ENCODE peak calls at places on chromosomes 16 and 17, in ten cellular contexts. U, P, R, B, L, A, E, I, J and F are unnamed samples.

GRCh38 chr17:12973496-12974318 is 44.1 kb downstream of the ELAC2 start:
- DNase-seq in U (no peak), P (no peak), R (no peak), B (peak), L (no peak), A (peak), E (no peak), I (no peak), J (no peak), F (no peak)

GRCh38 chr17:75194879-75195278 is 10.6 kb upstream of the NUP85 start:
- DNase-seq in U (no peak), P (peak), R (no peak), B (no peak), L (no peak), A (no peak), E (no peak), I (no peak), J (no peak), F (no peak)

GRCh38 chr16:23952128-23953041 is 116.6 kb downstream of the PRKCB start:
- DNase-seq in U (no peak), P (no peak), R (no peak), B (peak), L (no peak), A (peak), E (peak), I (no peak), J (no peak), F (no peak)

GRCh38 chr17:55743103-55743679 is 7.7 kb upstream of the PCTP start:
- DNase-seq in U (no peak), P (no peak), R (peak), B (no peak), L (peak), A (no peak), E (no peak), I (no peak), J (no peak), F (no peak)

GRCh38 chr17:17766351-17767095 is 70.3 kb downstream of the SREBF1 start:
- DNase-seq in U (no peak), P (no peak), R (no peak), B (no peak), L (no peak), A (no peak), E (no peak), I (no peak), J (no peak), F (peak)

GRCh38 chr16:87891763-87892162 is 22.5 kb upstream of the SLC7A5 start:
- DNase-seq in U (no peak), P (no peak), R (no peak), B (no peak), L (no peak), A (no peak), E (no peak), I (no peak), J (no peak), F (no peak)

GRCh38 chr16:70730016-70730415 is 44.2 kb upstream of the MTSS2 start:
- DNase-seq in U (no peak), P (no peak), R (no peak), B (no peak), L (no peak), A (no peak), E (peak), I (no peak), J (no peak), F (no peak)

GRCh38 chr17:66190738-66191606 is 961 bp downstream of the CEP112 start:
- DNase-seq in U (no peak), P (no peak), R (no peak), B (peak), L (no peak), A (peak), E (no peak), I (no peak), J (no peak), F (no peak)

GRCh38 chr17:3917391-3917931 is 1.2 kb upstream of the P2RX1 start:
- DNase-seq in U (no peak), P (no peak), R (peak), B (peak), L (no peak), A (peak), E (no peak), I (peak), J (no peak), F (no peak)

GRCh38 chr17:63470116-63470515 is 6.7 kb upstream of the ACE start:
- DNase-seq in U (no peak), P (no peak), R (no peak), B (no peak), L (no peak), A (no peak), E (no peak), I (no peak), J (no peak), F (no peak)

GRCh38 chr16:54511181-54511731 is 224.7 kb upstream of the IRX3 start:
- DNase-seq in U (no peak), P (no peak), R (no peak), B (peak), L (no peak), A (no peak), E (no peak), I (no peak), J (no peak), F (no peak)

GRCh38 chr17:30532871-30533270 is 55.7 kb downstream of the GOSR1 start:
- DNase-seq in U (no peak), P (no peak), R (no peak), B (no peak), L (no peak), A (no peak), E (no peak), I (no peak), J (no peak), F (no peak)

GRCh38 chr16:57755726-57756423 is 20.3 kb downstream of the KATNB1 start:
- DNase-seq in U (no peak), P (no peak), R (no peak), B (no peak), L (no peak), A (no peak), E (no peak), I (no peak), J (no peak), F (no peak)

GRCh38 chr17:44078412-44078811 is 7.9 kb downstream of the G6PC3 start:
- DNase-seq in U (no peak), P (no peak), R (no peak), B (no peak), L (no peak), A (no peak), E (no peak), I (no peak), J (no peak), F (no peak)

GRCh38 chr17:78707923-78708322 is 74.2 kb downstream of the CYTH1 start:
- DNase-seq in U (no peak), P (no peak), R (no peak), B (no peak), L (no peak), A (no peak), E (no peak), I (no peak), J (no peak), F (no peak)

GRCh38 chr16:7390974-7391373 is 58.3 kb downstream of the RBFOX1 start:
- DNase-seq in U (no peak), P (no peak), R (no peak), B (no peak), L (no peak), A (no peak), E (no peak), I (no peak), J (no peak), F (no peak)

GRCh38 chr17:64499805-64500486 is 3.1 kb upstream of the POLG2 start:
- DNase-seq in U (no peak), P (no peak), R (no peak), B (no peak), L (no peak), A (no peak), E (no peak), I (no peak), J (no peak), F (no peak)

GRCh38 chr17:30236807-30237206 is 1.3 kb upstream of the SLC6A4 start:
- DNase-seq in U (no peak), P (no peak), R (peak), B (peak), L (peak), A (peak), E (peak), I (no peak), J (peak), F (peak)

GRCh38 chr17:63696381-63696961 is 3.5 kb downstream of the LIMD2 start:
- DNase-seq in U (no peak), P (no peak), R (no peak), B (peak), L (no peak), A (peak), E (no peak), I (no peak), J (no peak), F (peak)

GRCh38 chr17:55722742-55723487 is at the start of gene TMEM100:
- DNase-seq in U (no peak), P (no peak), R (no peak), B (peak), L (no peak), A (peak), E (no peak), I (peak), J (no peak), F (no peak)

GRCh38 chr17:46942441-46943217 is 19.7 kb downstream of the GOSR2 start:
- DNase-seq in U (no peak), P (no peak), R (peak), B (peak), L (peak), A (peak), E (peak), I (peak), J (peak), F (peak)

GRCh38 chr17:57537524-57538410 is 207.3 kb downstream of the CCDC182 start:
- DNase-seq in U (no peak), P (no peak), R (no peak), B (peak), L (no peak), A (no peak), E (no peak), I (no peak), J (no peak), F (no peak)

GRCh38 chr17:71409712-71410111 is 711.1 kb upstream of the SOX9 start:
- DNase-seq in U (no peak), P (peak), R (no peak), B (peak), L (peak), A (no peak), E (no peak), I (no peak), J (no peak), F (no peak)

GRCh38 chr17:71417142-71417541 is 703.7 kb upstream of the SOX9 start:
- DNase-seq in U (no peak), P (no peak), R (no peak), B (peak), L (no peak), A (no peak), E (no peak), I (no peak), J (no peak), F (no peak)

GRCh38 chr17:71412803-71413202 is 708.0 kb upstream of the SOX9 start:
- DNase-seq in U (no peak), P (peak), R (no peak), B (peak), L (peak), A (no peak), E (no peak), I (no peak), J (no peak), F (no peak)

GRCh38 chr17:71409137-71409536 is 711.7 kb upstream of the SOX9 start:
- DNase-seq in U (no peak), P (peak), R (no peak), B (no peak), L (no peak), A (no peak), E (no peak), I (no peak), J (no peak), F (no peak)

GRCh38 chr17:71413935-71414334 is 706.9 kb upstream of the SOX9 start:
- DNase-seq in U (no peak), P (no peak), R (no peak), B (no peak), L (no peak), A (no peak), E (no peak), I (no peak), J (no peak), F (no peak)
- TF ChIP-seq CTCF in U (no peak), P (no peak), R (no peak), B (no peak), L (no peak), A (no peak), E (no peak), I (no peak), J (no peak), F (no peak)

GRCh38 chr17:14297161-14297851 is 3.6 kb upstream of the HS3ST3B1 start:
- DNase-seq in U (no peak), P (no peak), R (no peak), B (peak), L (no peak), A (no peak), E (no peak), I (peak), J (peak), F (no peak)
- TF ChIP-seq CTCF in U (peak), P (peak), R (no peak), B (peak), L (peak), A (no peak), E (no peak), I (no peak), J (peak), F (no peak)

DNA sequence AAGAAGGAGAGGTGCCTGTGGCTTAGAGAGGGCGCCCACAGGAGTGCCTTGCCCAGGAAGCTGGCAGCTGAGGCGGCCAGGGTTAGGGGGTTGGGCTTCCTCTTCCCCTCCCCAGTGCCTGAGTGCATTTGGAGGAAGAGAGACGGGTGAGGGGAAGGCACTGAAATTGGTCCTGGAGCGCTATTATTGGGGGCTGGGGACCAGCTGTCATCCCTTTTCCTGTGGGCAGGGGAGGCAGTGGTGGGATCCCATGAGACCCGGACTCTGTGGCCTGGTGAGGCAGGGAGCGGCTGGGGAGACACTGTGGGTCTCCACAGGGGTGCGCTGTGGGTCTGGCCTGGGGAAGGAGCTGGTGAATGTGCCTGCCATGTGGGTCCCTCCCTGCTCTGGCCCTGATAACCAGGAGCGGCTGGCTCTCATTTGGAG is 259.7 kb downstream of the SEC14L1 start:
- DNase-seq in U (no peak), P (no peak), R (no peak), B (peak), L (no peak), A (no peak), E (no peak), I (no peak), J (no peak), F (peak)
- TF ChIP-seq CTCF in U (peak), P (peak), R (no peak), B (peak), L (no peak), A (no peak), E (peak), I (no peak), J (peak), F (peak)

DNA sequence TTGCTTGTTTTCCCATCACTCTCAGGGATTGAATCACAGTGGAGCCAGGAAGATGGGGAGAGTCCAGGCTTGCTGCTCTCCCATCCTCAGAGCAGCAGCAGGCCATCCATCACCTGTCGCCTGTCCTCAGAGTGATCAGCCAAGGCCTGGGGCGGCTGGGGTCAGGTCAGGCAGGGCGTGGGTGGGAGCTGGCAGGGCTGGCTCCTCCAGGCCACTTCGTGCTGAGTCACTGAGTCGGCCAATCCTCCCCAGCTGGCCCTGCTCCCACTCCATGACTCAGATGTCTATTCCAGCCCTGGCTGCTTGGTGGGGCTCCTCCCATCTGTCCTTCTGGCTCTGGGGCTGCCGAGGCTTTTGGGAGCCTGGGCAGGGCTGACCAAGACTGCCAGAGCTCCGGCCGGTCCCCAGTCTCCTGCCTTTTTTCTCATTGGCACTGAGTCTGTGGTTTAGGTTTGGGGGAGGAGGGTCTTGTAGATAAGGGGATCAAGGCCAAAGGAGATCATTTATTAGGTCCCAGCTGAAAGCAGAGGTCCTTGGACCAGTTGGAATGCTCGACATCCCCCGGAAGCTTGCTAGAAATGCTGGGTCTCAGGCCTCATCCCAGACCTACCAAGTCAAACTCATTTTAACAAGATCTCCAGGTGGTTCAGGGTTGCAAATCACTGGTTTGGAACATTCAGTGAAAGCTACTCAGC is 72.7 kb downstream of the ABCC1 start:
- DNase-seq in U (peak), P (peak), R (peak), B (peak), L (peak), A (peak), E (peak), I (peak), J (peak), F (no peak)
- TF ChIP-seq CTCF in U (no peak), P (no peak), R (no peak), B (no peak), L (no peak), A (no peak), E (no peak), I (no peak), J (no peak), F (no peak)

GRCh38 chr17:80655588-80655987 is 111.0 kb downstream of the RPTOR start:
- DNase-seq in U (no peak), P (no peak), R (no peak), B (no peak), L (no peak), A (no peak), E (no peak), I (no peak), J (no peak), F (no peak)

GRCh38 chr17:80650751-80651173 is 106.1 kb downstream of the RPTOR start:
- DNase-seq in U (no peak), P (no peak), R (no peak), B (no peak), L (no peak), A (no peak), E (no peak), I (no peak), J (no peak), F (no peak)

GRCh38 chr17:80656590-80656989 is 112.0 kb downstream of the RPTOR start:
- DNase-seq in U (no peak), P (no peak), R (no peak), B (no peak), L (no peak), A (no peak), E (no peak), I (no peak), J (no peak), F (no peak)

GRCh38 chr17:80652751-80653330 is 108.2 kb downstream of the RPTOR start:
- DNase-seq in U (no peak), P (no peak), R (no peak), B (no peak), L (no peak), A (no peak), E (no peak), I (no peak), J (no peak), F (no peak)

DNA sequence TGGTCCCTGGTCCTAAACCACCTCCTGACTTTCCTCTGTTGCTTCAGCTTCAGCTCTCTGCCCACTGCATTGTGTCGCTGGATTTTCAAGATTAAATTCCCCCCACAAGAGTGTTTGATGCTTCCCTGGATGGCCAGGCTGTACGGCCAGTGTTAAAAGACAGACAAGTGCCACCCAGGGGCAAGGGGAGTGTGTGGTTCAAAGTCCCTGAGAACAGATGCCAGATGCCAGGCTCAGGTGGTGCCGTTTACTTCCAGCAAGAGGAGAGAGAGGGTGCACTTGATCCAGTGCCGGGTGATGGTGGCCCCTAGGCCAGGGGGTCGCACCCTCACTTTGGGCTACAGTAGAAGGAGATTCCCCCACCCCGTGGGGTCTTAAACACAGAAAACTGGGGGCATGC is 109.2 kb downstream of the RPTOR start:
- DNase-seq in U (no peak), P (no peak), R (no peak), B (no peak), L (no peak), A (no peak), E (no peak), I (no peak), J (no peak), F (no peak)
- TF ChIP-seq CTCF in U (no peak), P (no peak), R (no peak), B (no peak), L (no peak), A (no peak), E (no peak), I (no peak), J (no peak), F (no peak)

GRCh38 chr16:1150511-1150982 is 2.4 kb upstream of the CACNA1H start:
- DNase-seq in U (no peak), P (no peak), R (no peak), B (no peak), L (no peak), A (no peak), E (no peak), I (peak), J (no peak), F (no peak)
- TF ChIP-seq CTCF in U (no peak), P (no peak), R (no peak), B (no peak), L (no peak), A (no peak), E (no peak), I (no peak), J (no peak), F (no peak)

GRCh38 chr16:79037429-79038373 is 562.8 kb downstream of the MAF start:
- DNase-seq in U (no peak), P (no peak), R (peak), B (no peak), L (no peak), A (no peak), E (no peak), I (no peak), J (no peak), F (no peak)
- TF ChIP-seq CTCF in U (no peak), P (no peak), R (no peak), B (no peak), L (no peak), A (no peak), E (no peak), I (no peak), J (no peak), F (no peak)

DNA sequence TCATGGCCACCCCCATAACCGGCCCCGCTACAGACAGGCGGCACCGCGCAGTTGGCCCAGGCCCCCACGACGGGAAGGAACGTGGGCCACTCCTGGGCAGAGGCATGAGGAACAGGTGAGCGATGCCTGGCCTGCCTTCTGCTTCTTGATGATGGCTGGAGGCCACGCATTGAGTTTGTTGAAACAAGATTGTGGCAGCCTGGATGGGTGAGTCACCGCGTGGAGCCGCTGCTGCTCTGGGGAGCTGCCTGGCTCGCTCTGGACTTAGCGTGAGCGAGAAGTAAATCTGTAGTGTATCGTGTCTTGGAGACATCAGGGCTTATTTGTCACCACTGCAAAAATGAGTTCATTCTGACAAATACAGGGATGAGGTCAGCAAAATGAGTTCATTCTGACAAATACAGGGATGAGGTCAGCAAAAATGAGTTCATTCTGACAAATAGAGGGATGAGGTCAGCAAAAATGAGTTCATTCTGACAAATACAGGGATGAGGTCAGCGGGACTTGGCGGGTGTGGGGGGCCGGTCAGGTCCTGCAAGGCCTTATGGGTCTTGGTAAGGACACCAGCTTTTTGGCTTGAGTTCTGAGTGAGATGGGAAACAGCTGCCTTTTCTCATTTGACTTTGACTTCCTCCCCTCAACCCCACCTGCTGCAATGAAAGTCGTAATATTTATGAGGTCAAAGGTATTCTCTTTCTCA is 93.0 kb downstream of the SEC14L1 start:
- DNase-seq in U (no peak), P (peak), R (no peak), B (peak), L (peak), A (no peak), E (no peak), I (no peak), J (no peak), F (peak)
- TF ChIP-seq CTCF in U (no peak), P (no peak), R (no peak), B (no peak), L (no peak), A (no peak), E (no peak), I (no peak), J (no peak), F (no peak)